ENCODE peak calls at places on chromosome 12, in eight cellular contexts. T is activated CD4-positive, alpha-beta T cell treated with anti-CD3 and anti-CD28 coated beads, Interleukin-2, amount 50 U/mL, for 1 hour; U is left ventricle myocardium inferior; W is G401; S is neural progenitor cell; L is HTR-8/SVneo; A is A549; F is T-helper 2 cell treated with Interferon-gamma antibody and Interleukin-4, amounts not matched to agents 5 μg/mL and 100 μg/mL, for 36 hours. P is an unnamed sample.

GRCh38 chr12:18676112-18676511 is 61.7 kb downstream of the PLCZ1 start:
- DNase-seq in T (no peak), U (no peak), W (no peak), S (no peak), L (no peak), A (no peak), F (no peak), P (no peak)

GRCh38 chr12:103957865-103958388 is 7.7 kb upstream of the TDG start:
- DNase-seq in T (no peak), U (no peak), W (no peak), S (no peak), L (no peak), A (no peak), F (no peak), P (no peak)

GRCh38 chr12:68467514-68467913 is 135.4 kb upstream of the MDM1 start:
- DNase-seq in T (no peak), U (no peak), W (no peak), S (no peak), L (no peak), A (no peak), F (no peak), P (no peak)

GRCh38 chr12:57479376-57480115 is at the start of gene ARHGAP9:
- DNase-seq in T (peak; percentile 60), U (no peak), W (no peak), S (no peak), L (no peak), A (no peak), F (peak; percentile 50), P (no peak)

GRCh38 chr12:124705545-124706138 is 138.2 kb upstream of the NCOR2 start:
- DNase-seq in T (no peak), U (no peak), W (no peak), S (peak; percentile 67), L (no peak), A (no peak), F (no peak), P (no peak)

GRCh38 chr12:123119808-123120207 is 31.1 kb downstream of the PITPNM2 start:
- DNase-seq in T (peak; percentile 41), U (no peak), W (no peak), S (no peak), L (no peak), A (no peak), F (peak; percentile 38), P (no peak)

GRCh38 chr12:70831538-70831937 is 89.0 kb downstream of the PTPRR start:
- DNase-seq in T (no peak), U (no peak), W (peak; percentile 99), S (peak; percentile 17), L (no peak), A (no peak), F (no peak), P (no peak)

GRCh38 chr12:113030875-113031525 is 25.5 kb upstream of the DTX1 start:
- DNase-seq in T (no peak), U (no peak), W (peak; percentile 91), S (peak; percentile 85), L (peak; percentile 66), A (peak; percentile 72), F (no peak), P (peak; percentile 76)

GRCh38 chr12:19915392-19916192 is 452.7 kb upstream of the PDE3A start:
- DNase-seq in T (no peak), U (no peak), W (peak; percentile 32), S (peak; percentile 66), L (peak; percentile 13), A (no peak), F (no peak), P (peak; percentile 33)

GRCh38 chr12:15966426-15966825 is 55.3 kb downstream of the DERA start:
- DNase-seq in T (no peak), U (no peak), W (no peak), S (no peak), L (no peak), A (no peak), F (no peak), P (peak; percentile 60)

GRCh38 chr12:110704750-110705149 is 15.8 kb upstream of the HVCN1 start:
- DNase-seq in T (no peak), U (no peak), W (no peak), S (peak; percentile 18), L (no peak), A (peak; percentile 38), F (no peak), P (no peak)

GRCh38 chr12:2552000-2552399 is 242.8 kb upstream of the FKBP4 start:
- DNase-seq in T (no peak), U (no peak), W (no peak), S (no peak), L (no peak), A (no peak), F (no peak), P (no peak)

GRCh38 chr12:58249610-58250009 is 308.2 kb downstream of the ATP23 start:
- DNase-seq in T (no peak), U (no peak), W (no peak), S (no peak), L (peak; percentile 8), A (no peak), F (no peak), P (no peak)

GRCh38 chr12:50589650-50590435 is 85.1 kb downstream of the DIP2B start:
- DNase-seq in T (no peak), U (no peak), W (no peak), S (no peak), L (peak; percentile 36), A (no peak), F (peak; percentile 55), P (no peak)

GRCh38 chr12:44405267-44405666 is 470.8 kb downstream of the NELL2 start:
- DNase-seq in T (no peak), U (no peak), W (no peak), S (peak; percentile 34), L (no peak), A (no peak), F (no peak), P (no peak)

GRCh38 chr12:75724913-75725312 is 213.5 kb upstream of the KRR1 start:
- DNase-seq in T (no peak), U (no peak), W (peak; percentile 98), S (no peak), L (peak; percentile 44), A (peak; percentile 28), F (no peak), P (peak; percentile 93)

GRCh38 chr12:5173511-5174011 is 129.9 kb downstream of the KCNA5 start:
- DNase-seq in T (no peak), U (no peak), W (no peak), S (no peak), L (no peak), A (no peak), F (no peak), P (peak; percentile 56)

GRCh38 chr12:4438834-4439596 is 6.6 kb downstream of the FGF6 start:
- DNase-seq in T (no peak), U (no peak), W (no peak), S (no peak), L (no peak), A (no peak), F (no peak), P (no peak)

GRCh38 chr12:62640910-62641448 is 174.4 kb downstream of the MON2 start:
- DNase-seq in T (no peak), U (no peak), W (peak; percentile 37), S (no peak), L (peak; percentile 40), A (no peak), F (peak; percentile 46), P (no peak)

GRCh38 chr12:56631790-56632700 is 1.9 kb upstream of the BAZ2A start:
- DNase-seq in T (peak; percentile 38), U (peak; percentile 81), W (peak; percentile 46), S (peak; percentile 82), L (peak; percentile 72), A (peak; percentile 60), F (peak; percentile 73), P (peak; percentile 44)

GRCh38 chr12:89245090-89245489 is 107.2 kb downstream of the DUSP6 start:
- DNase-seq in T (peak; percentile 12), U (no peak), W (no peak), S (peak; percentile 9), L (no peak), A (no peak), F (peak; percentile 57), P (no peak)

GRCh38 chr12:112838731-112839130 is 47.2 kb downstream of the RPH3A start:
- DNase-seq in T (no peak), U (no peak), W (no peak), S (no peak), L (no peak), A (no peak), F (no peak), P (no peak)

GRCh38 chr12:122610911-122611310 is 83.9 kb downstream of the KNTC1 start:
- DNase-seq in T (no peak), U (no peak), W (no peak), S (no peak), L (no peak), A (no peak), F (no peak), P (no peak)

GRCh38 chr12:76859621-76860020 is 19.2 kb downstream of the CSRP2 start:
- DNase-seq in T (no peak), U (no peak), W (no peak), S (no peak), L (no peak), A (no peak), F (no peak), P (no peak)

GRCh38 chr12:26651566-26652188 is 181.3 kb downstream of the ITPR2 start:
- DNase-seq in T (no peak), U (no peak), W (peak; percentile 78), S (peak; percentile 73), L (peak; percentile 81), A (peak; percentile 71), F (peak; percentile 15), P (peak; percentile 76)

GRCh38 chr12:131264625-131265024 is 310.9 kb downstream of the ADGRD1 start:
- DNase-seq in T (no peak), U (no peak), W (peak; percentile 52), S (no peak), L (no peak), A (peak; percentile 52), F (no peak), P (peak; percentile 80)

GRCh38 chr12:69254046-69254445 is 14.7 kb downstream of the CPSF6 start:
- DNase-seq in T (no peak), U (no peak), W (peak; percentile 38), S (peak; percentile 51), L (peak; percentile 10), A (peak; percentile 13), F (no peak), P (peak; percentile 49)

GRCh38 chr12:123973552-123974341 is 732 bp downstream of the ZNF664 start:
- DNase-seq in T (peak; percentile 23), U (peak; percentile 51), W (peak; percentile 42), S (peak; percentile 73), L (peak; percentile 12), A (peak; percentile 40), F (peak; percentile 25), P (peak; percentile 34)

P was measured in Caki2.